ENCODE peak calls at places on chromosomes 12 and 14, in seven cellular contexts. I is HepG2, H is breast epithelium, Z is endothelial cell of umbilical vein, Y is body of pancreas, F is stomach, X is upper lobe of left lung. Q is an unnamed sample.

GRCh38 chr14:77219591-77219990 is 38.0 kb downstream of the TMEM63C start:
- DNase-seq in I (no peak), H (no peak), Z (no peak), Y (peak), F (peak), X (no peak), Q (no peak)

GRCh38 chr12:46214668-46215429 is 54.0 kb downstream of the SLC38A1 start:
- DNase-seq in I (no peak), H (no peak), Z (no peak), Y (no peak), F (peak), X (no peak), Q (no peak)

GRCh38 chr12:22668441-22668840 is 43.5 kb downstream of the ETNK1 start:
- DNase-seq in I (no peak), H (no peak), Z (no peak), Y (no peak), F (no peak), X (peak), Q (no peak)

GRCh38 chr12:127516467-127516866 is 750.5 kb upstream of the TMEM132C start:
- DNase-seq in I (no peak), H (no peak), Z (no peak), Y (no peak), F (no peak), X (no peak), Q (no peak)

GRCh38 chr12:11726659-11727058 is 77.2 kb downstream of the ETV6 start:
- DNase-seq in I (no peak), H (no peak), Z (no peak), Y (no peak), F (no peak), X (no peak), Q (no peak)

GRCh38 chr12:76226397-76226796 is 121.8 kb downstream of the BBS10 start:
- DNase-seq in I (no peak), H (no peak), Z (peak), Y (no peak), F (no peak), X (no peak), Q (no peak)

GRCh38 chr12:106903241-106903950 is 52.3 kb upstream of the TMEM263 start:
- DNase-seq in I (peak), H (peak), Z (peak), Y (peak), F (peak), X (peak), Q (peak)

GRCh38 chr12:7374423-7375144 is 69.4 kb downstream of the CD163L1 start:
- DNase-seq in I (peak), H (no peak), Z (peak), Y (peak), F (no peak), X (peak), Q (no peak)

GRCh38 chr12:96056646-96057455 is 21.5 kb upstream of the LTA4H start:
- DNase-seq in I (no peak), H (no peak), Z (no peak), Y (no peak), F (no peak), X (no peak), Q (peak)

GRCh38 chr14:55938249-55938791 is 179.9 kb upstream of the PELI2 start:
- DNase-seq in I (no peak), H (peak), Z (peak), Y (no peak), F (peak), X (peak), Q (peak)

GRCh38 chr14:64983439-64984310 is 3.0 kb upstream of the FNTB start:
- DNase-seq in I (peak), H (no peak), Z (peak), Y (peak), F (peak), X (no peak), Q (peak)

GRCh38 chr14:87745507-87746118 is 247.4 kb downstream of the GALC start:
- DNase-seq in I (peak), H (no peak), Z (no peak), Y (peak), F (no peak), X (no peak), Q (no peak)

GRCh38 chr12:76927170-76927784 is 48.5 kb upstream of the CSRP2 start:
- DNase-seq in I (peak), H (no peak), Z (peak), Y (peak), F (peak), X (no peak), Q (no peak)

GRCh38 chr12:47739959-47740358 is 14.7 kb upstream of the ENDOU start:
- DNase-seq in I (peak), H (no peak), Z (no peak), Y (no peak), F (no peak), X (no peak), Q (no peak)

GRCh38 chr12:79933580-79934264 is 1.2 kb downstream of the PPP1R12A start:
- DNase-seq in I (no peak), H (no peak), Z (peak), Y (no peak), F (no peak), X (no peak), Q (no peak)

GRCh38 chr12:80939231-80939950 is 1.7 kb upstream of the LIN7A start:
- DNase-seq in I (peak), H (no peak), Z (peak), Y (no peak), F (no peak), X (no peak), Q (no peak)

GRCh38 chr14:104328607-104329006 is 190.2 kb downstream of the KIF26A start:
- DNase-seq in I (no peak), H (peak), Z (no peak), Y (no peak), F (peak), X (no peak), Q (no peak)

GRCh38 chr14:50038398-50039119 is 77.8 kb downstream of the VCPKMT start:
- DNase-seq in I (peak), H (no peak), Z (no peak), Y (no peak), F (no peak), X (no peak), Q (peak)
- TF ChIP-seq POLR2A in I (no peak), H (no peak), Z (no peak), Y (no peak), F (no peak), X (no peak), Q (no peak)

GRCh38 chr14:72815459-72815858 is 78.4 kb downstream of the DPF3 start:
- DNase-seq in I (no peak), H (no peak), Z (no peak), Y (no peak), F (no peak), X (no peak), Q (no peak)

GRCh38 chr14:72808564-72808963 is 85.3 kb downstream of the DPF3 start:
- DNase-seq in I (no peak), H (no peak), Z (no peak), Y (no peak), F (no peak), X (no peak), Q (no peak)

GRCh38 chr14:72810201-72810600 is 83.7 kb downstream of the DPF3 start:
- DNase-seq in I (no peak), H (no peak), Z (no peak), Y (no peak), F (no peak), X (no peak), Q (no peak)

GRCh38 chr14:72809063-72809462 is 84.8 kb downstream of the DPF3 start:
- DNase-seq in I (no peak), H (no peak), Z (no peak), Y (no peak), F (no peak), X (no peak), Q (no peak)

DNA sequence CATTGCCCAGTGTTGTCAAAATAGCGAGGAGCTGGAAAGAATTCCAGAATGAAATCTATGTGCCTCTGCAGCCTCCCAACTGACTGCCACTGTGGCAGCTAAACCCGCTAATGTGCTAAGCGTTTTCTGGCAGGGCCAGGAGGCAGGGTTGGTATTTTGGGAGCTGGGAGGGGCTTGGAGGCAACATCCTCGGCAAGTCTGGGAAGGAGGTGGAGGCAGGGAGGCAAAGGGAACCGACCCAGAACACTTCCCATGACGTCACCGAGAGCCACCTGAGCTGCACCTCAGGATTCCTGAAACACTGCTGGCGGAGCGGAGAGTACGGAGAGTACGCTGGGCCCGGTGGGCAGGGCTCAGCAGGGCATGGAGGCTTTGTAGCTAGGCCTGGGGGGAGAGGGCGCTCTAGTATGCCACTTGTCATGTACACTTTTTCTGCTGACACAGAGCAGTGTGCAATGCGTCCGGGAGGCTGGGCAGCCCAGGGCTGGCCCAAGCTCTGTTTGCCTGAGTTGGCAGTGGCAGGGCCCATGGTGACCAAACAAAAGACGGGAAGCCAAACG is 81.5 kb downstream of the DPF3 start:
- DNase-seq in I (no peak), H (peak), Z (no peak), Y (no peak), F (peak), X (peak), Q (no peak)
- TF ChIP-seq POLR2A in I (no peak), H (no peak), Z (no peak), Y (no peak), F (no peak), X (no peak), Q (no peak)

GRCh38 chr14:20799955-20800544 is 2.6 kb downstream of the RNASE1 start:
- DNase-seq in I (peak), H (peak), Z (peak), Y (no peak), F (peak), X (no peak), Q (peak)

GRCh38 chr14:20805485-20805884 is 2.8 kb upstream of the RNASE1 start:
- DNase-seq in I (no peak), H (no peak), Z (no peak), Y (no peak), F (no peak), X (no peak), Q (no peak)

GRCh38 chr14:20801726-20802125 is 918 bp downstream of the RNASE1 start:
- DNase-seq in I (no peak), H (peak), Z (peak), Y (peak), F (peak), X (no peak), Q (no peak)

GRCh38 chr14:20803221-20803620 is 577 bp upstream of the RNASE1 start:
- DNase-seq in I (no peak), H (no peak), Z (no peak), Y (no peak), F (no peak), X (peak), Q (no peak)

DNA sequence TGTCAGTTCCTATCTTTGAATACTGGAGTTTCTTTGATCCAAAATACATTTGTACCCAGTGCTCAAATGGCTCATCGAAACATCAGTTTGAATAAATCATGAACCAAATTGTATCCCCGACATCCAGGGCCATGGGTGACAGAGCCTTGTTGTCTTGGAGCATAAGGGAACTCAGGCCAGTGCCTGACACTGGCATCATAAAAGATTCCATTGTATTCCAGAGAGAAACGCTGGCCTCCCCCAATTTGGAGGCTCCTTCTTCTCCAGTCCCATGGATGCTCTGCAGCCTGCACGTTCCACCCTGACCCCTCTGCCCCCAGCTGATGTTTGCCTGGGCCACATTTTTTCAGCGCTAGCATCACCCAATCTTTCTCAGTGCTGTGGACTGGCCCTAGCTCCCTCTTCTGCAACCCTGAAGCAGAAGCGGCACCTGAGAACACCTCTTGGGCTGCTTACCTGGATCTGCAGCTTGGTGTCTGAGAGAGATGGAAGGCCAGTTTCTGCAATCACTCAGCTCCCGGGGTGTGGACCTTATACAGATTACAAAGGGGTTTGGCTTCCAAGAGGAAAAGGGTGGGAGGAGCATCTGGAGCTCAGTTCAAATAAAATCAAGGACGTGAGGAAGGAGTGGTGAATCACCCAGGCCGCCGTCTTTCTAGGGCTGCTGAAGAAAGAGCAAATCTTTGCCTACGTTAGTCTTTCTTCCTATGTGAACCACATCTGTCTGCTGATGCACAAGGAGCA is at the start of gene RNASE1:
- DNase-seq in I (peak), H (no peak), Z (peak), Y (peak), F (peak), X (no peak), Q (no peak)
- TF ChIP-seq POLR2A in I (no peak), H (no peak), Z (peak), Y (peak), F (no peak), X (peak), Q (no peak)

DNA sequence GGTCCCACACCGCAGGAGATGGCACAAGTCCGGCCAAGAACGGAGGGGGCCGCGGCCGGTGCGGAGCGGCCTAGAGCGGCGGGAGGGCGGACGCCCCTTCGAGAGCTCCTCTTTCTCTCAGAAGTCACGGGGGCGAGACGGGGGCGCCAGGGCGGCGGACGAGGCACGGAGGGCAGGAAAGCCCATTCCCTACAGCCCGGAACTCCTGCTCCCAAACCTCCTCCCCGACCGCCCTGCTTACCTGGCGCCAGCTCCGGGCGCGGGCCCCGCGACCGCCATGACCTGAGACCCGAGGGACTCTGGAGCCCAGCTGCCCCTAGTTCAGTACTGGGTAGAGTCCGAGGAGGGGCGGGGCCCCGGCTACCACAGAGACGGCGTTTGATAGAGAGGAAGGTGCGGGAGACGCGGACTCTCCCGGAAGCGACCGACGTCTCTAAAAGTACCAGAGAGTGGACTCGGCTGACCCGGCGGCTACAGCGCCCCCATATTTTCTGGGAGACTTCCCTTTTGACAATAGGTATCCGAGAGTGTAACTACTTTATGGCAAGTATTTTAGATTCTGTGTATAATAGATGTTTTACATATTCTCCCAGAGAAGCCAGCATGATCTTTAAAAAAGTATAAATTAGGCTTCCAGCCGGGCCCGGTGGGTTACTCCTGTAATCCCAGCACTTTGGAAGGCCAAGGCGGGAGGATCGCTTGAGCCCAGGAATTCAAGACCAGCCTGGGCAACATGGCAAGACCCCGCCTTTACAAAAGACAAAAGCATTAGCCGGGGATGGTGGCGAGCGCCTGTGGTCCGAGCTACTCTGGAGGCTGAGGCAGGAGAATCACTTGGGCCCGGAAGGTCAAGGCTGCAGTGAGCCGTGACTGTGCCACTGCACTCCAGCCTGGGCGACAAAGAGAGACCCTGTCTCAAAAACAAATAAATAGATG is at the start of gene ABCD4:
- DNase-seq in I (peak), H (peak), Z (peak), Y (peak), F (peak), X (peak), Q (peak)
- TF ChIP-seq POLR2A in I (peak), H (no peak), Z (peak), Y (peak), F (no peak), X (peak), Q (no peak)

DNA sequence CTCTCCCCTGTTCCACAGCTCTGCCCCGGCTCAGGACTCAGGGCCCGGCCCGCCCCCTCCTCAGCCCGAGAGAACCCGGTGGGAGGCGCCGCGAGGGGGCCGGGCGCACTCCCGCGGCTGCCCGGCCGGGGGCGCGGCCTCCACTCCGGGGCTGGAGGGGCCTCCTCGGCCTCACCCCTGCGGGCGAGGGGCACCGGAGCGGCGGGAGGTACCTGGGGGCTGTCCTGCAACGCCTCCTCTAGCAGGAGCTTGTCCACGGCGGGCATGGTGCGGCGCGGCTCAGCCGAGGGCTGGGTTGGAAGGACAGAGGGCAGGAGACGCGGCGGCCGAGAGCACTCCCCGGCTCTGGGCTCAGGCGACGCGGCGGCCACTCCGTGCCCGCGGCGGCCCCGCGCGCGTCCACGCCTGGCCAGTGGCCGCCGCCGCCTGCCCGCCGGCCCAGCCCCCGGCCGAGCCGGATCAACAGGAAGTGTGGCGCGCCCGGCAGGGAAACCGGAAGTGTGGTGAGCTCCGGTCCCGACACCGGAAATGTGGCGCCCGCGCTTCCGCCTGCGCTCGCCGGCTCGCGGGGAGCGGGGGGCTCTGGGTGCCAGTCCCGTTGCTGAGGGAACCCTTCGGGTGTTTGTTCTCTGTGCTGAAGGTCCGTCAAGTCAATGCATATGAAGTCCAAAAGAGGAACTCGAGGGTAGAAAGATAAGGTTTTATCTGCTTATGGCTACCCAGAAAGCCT is at the start of gene APPL2:
- DNase-seq in I (peak), H (peak), Z (peak), Y (peak), F (peak), X (peak), Q (peak)
- TF ChIP-seq POLR2A in I (peak), H (peak), Z (peak), Y (peak), F (no peak), X (peak), Q (no peak)

Q was measured in lower leg skin.